ENCODE peak calls at places on chromosomes 4 and X, in six cellular contexts. O is HCT116, S is K562, K is GM12878, D is NT2/D1, G is H1. P is an unnamed sample.
A peak's percentile ranks its signal among the peaks of the same experiment; 100 is the strongest.

GRCh38 chrX:136574548-136574947 is 42.5 kb downstream of the VGLL1 start:
- DNase-seq in K (no peak), S (peak; percentile 2), D (no peak), O (no peak), G (no peak), P (no peak)

GRCh38 chr4:40525811-40526598 is 103.7 kb downstream of the RBM47 start:
- DNase-seq in S (peak; percentile 86), G (no peak), K (no peak), O (peak; percentile 51), D (peak; percentile 38), P (no peak)

GRCh38 chrX:149877636-149878035 is 3.3 kb upstream of the MAGEA8 start:
- DNase-seq in D (no peak), S (no peak), O (no peak), G (no peak), K (no peak), P (no peak)

GRCh38 chrX:43882294-43882681 is at the start of gene MAOB:
- DNase-seq in S (peak; percentile 43), D (peak; percentile 23), K (no peak), O (no peak), G (peak; percentile 55), P (peak; percentile 82)

GRCh38 chr4:71188197-71188625 is 150.6 kb upstream of the SLC4A4 start:
- DNase-seq in S (no peak), G (no peak), D (no peak), O (no peak), K (no peak), P (no peak)

GRCh38 chr4:76626686-76627465 is 191.8 kb downstream of the SHROOM3 start:
- DNase-seq in D (no peak), K (no peak), G (no peak), O (no peak), S (peak; percentile 5), P (peak; percentile 21)

GRCh38 chr4:26204911-26205368 is 115.9 kb upstream of the RBPJ start:
- DNase-seq in O (no peak), S (no peak), K (no peak), G (no peak), D (no peak), P (no peak)

GRCh38 chr4:12399781-12400180 is 971.1 kb upstream of the HS3ST1 start:
- DNase-seq in G (no peak), D (no peak), S (no peak), K (no peak), O (no peak), P (no peak)

GRCh38 chr4:121192500-121192899 is 28.4 kb upstream of the TNIP3 start:
- DNase-seq in D (peak; percentile 15), S (peak; percentile 39), G (no peak), O (peak; percentile 33), K (peak; percentile 39), P (peak; percentile 15)

GRCh38 chr4:120052840-120053239 is 13.8 kb downstream of the MAD2L1 start:
- DNase-seq in K (no peak), G (no peak), D (no peak), S (peak; percentile 24), O (no peak), P (no peak)

GRCh38 chrX:50638123-50638522 is 167.5 kb upstream of the DGKK start:
- DNase-seq in D (no peak), G (no peak), S (no peak), K (no peak), O (no peak), P (no peak)

GRCh38 chr4:37793562-37793961 is 32.9 kb upstream of the PGM2 start:
- DNase-seq in K (no peak), S (no peak), O (no peak), G (no peak), D (no peak), P (no peak)

GRCh38 chrX:110915579-110915978 is 120.0 kb upstream of the CHRDL1 start:
- DNase-seq in K (no peak), S (no peak), O (no peak), D (no peak), G (no peak), P (no peak)

GRCh38 chr4:28402751-28403150 is 1542.1 kb downstream of the STIM2 start:
- DNase-seq in D (no peak), O (no peak), K (no peak), G (no peak), S (no peak), P (no peak)

GRCh38 chr4:8765631-8766590 is 105.7 kb downstream of the HMX1 start:
- DNase-seq in O (no peak), S (no peak), K (no peak), D (no peak), G (no peak), P (no peak)

GRCh38 chr4:10015140-10015753 is 6.0 kb downstream of the SLC2A9 start:
- DNase-seq in S (peak; percentile 37), G (peak; percentile 74), D (peak; percentile 59), K (no peak), O (peak; percentile 67), P (peak; percentile 61)

GRCh38 chrX:75968293-75968692 is 183.2 kb upstream of the MAGEE2 start:
- DNase-seq in O (peak; percentile 15), S (peak; percentile 5), K (no peak), D (no peak), G (peak; percentile 66), P (no peak)

GRCh38 chr4:52244773-52245360 is 193.8 kb downstream of the SPATA18 start:
- DNase-seq in O (no peak), K (no peak), G (no peak), S (no peak), D (no peak), P (peak; percentile 32)

GRCh38 chrX:41025926-41026325 is 59.3 kb upstream of the USP9X start:
- DNase-seq in S (peak; percentile 42), D (no peak), O (no peak), G (no peak), K (no peak), P (no peak)

GRCh38 chrX:87299563-87300160 is 217.9 kb upstream of the KLHL4 start:
- DNase-seq in D (peak; percentile 3), S (peak; percentile 21), G (no peak), O (no peak), K (no peak), P (no peak)

GRCh38 chr4:8101213-8101781 is 57.3 kb downstream of the ABLIM2 start:
- DNase-seq in D (no peak), K (no peak), O (no peak), G (no peak), S (no peak), P (no peak)

GRCh38 chr4:576245-576821 is at the start of gene TMEM271:
- DNase-seq in S (no peak), G (peak; percentile 75), D (peak; percentile 60), O (no peak), K (no peak), P (peak; percentile 60)

GRCh38 chr4:123621072-123621705 is 224.6 kb downstream of the SPRY1 start:
- DNase-seq in S (no peak), K (no peak), O (no peak), D (no peak), G (no peak), P (no peak)
- TF ChIP-seq YY1 in S (no peak), K (no peak), O (no peak), D (no peak), G (no peak), P (no peak)

GRCh38 chr4:56874918-56875317 is 32.8 kb upstream of the REST start:
- DNase-seq in O (no peak), G (no peak), D (no peak), S (no peak), K (no peak), P (no peak)

GRCh38 chr4:56870927-56871326 is 36.8 kb upstream of the REST start:
- DNase-seq in G (no peak), O (no peak), K (no peak), S (no peak), D (no peak), P (peak; percentile 67)

GRCh38 chr4:56871357-56871993 is 36.2 kb upstream of the REST start:
- DNase-seq in K (no peak), D (peak; percentile 23), O (no peak), S (no peak), G (peak; percentile 50), P (peak; percentile 69)

GRCh38 chr4:56876264-56876663 is 31.4 kb upstream of the REST start:
- DNase-seq in S (no peak), O (no peak), D (no peak), K (no peak), G (no peak), P (no peak)

GRCh38 chr4:56874166-56874565 is 33.5 kb upstream of the REST start:
- DNase-seq in S (peak; percentile 18), D (peak; percentile 48), G (peak; percentile 49), K (no peak), O (no peak), P (no peak)
- TF ChIP-seq YY1 in S (no peak), D (no peak), G (no peak), K (no peak), O (no peak), P (no peak)

DNA sequence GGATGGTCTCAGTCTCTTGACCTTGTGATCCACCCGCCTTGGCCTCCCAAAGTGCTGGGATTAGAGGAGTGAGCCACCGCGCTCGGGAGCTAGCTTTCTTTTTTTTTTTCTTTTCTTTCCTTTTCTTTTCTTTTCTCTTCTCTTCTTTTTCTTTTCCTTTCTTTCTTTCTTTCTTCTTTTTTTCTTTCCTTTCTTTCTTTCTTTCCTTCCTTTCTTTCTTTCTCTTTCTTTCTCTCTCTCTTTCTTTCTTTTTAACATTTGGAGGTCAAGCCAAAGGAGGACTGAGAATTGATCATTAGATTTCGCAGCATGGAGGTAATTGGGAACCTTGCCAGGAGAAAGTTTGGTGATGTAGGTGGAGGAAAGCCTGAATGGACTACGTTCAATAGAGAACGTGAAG is 67.4 kb downstream of the LARP7 start:
- DNase-seq in O (no peak), K (no peak), D (no peak), S (no peak), G (no peak), P (no peak)
- TF ChIP-seq YY1 in O (no peak), K (no peak), D (no peak), S (no peak), G (no peak), P (no peak)

DNA sequence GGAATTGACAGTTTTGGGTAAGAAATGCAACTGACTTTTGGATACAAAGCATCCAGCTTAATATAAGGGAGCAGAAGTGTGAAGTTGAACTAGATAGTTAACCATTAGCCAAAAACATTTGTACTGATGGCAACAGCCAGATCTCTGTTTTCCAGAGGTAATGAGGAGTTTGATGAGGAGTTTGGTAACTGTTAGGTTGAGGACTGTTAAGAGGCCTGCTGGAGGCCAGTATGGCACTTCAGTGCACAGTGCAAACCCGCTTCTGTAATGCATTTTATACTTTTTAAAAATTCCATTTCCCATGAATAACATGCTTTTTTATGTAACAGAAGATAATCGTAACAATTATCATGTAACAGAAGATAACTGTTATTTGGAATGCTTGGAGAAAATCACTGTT is 30.0 kb downstream of the CDKL5 start:
- DNase-seq in G (no peak), O (no peak), D (no peak), K (no peak), S (no peak), P (no peak)
- TF ChIP-seq YY1 in G (no peak), O (no peak), D (no peak), K (no peak), S (no peak), P (no peak)

P was measured in SK-N-SH.